ENCODE peak calls at places on chromosome 3, in nine cellular contexts. K, G, I, Q, F, B, Y, N and W are unnamed samples.

GRCh38 chr3:89025185-89025584 is 82.2 kb upstream of the EPHA3 start:
- DNase-seq in K (no peak), G (no peak), I (no peak), Q (no peak), F (no peak), B (no peak), Y (no peak), N (no peak), W (no peak)

GRCh38 chr3:127899769-127900168 is 15.3 kb upstream of the KBTBD12 start:
- DNase-seq in K (no peak), G (no peak), I (no peak), Q (no peak), F (no peak), B (no peak), Y (no peak), N (no peak), W (no peak)

GRCh38 chr3:122247825-122248185 is 64.3 kb downstream of the CASR start:
- DNase-seq in K (no peak), G (no peak), I (no peak), Q (no peak), F (peak), B (no peak), Y (no peak), N (no peak), W (no peak)

GRCh38 chr3:30774062-30774461 is 120.4 kb downstream of the GADL1 start:
- DNase-seq in K (no peak), G (no peak), I (no peak), Q (no peak), F (no peak), B (no peak), Y (no peak), N (no peak), W (no peak)

GRCh38 chr3:184659797-184660301 is 52.0 kb downstream of the MAGEF1 start:
- DNase-seq in K (no peak), G (no peak), I (no peak), Q (no peak), F (peak), B (peak), Y (no peak), N (no peak), W (no peak)

GRCh38 chr3:158313344-158313927 is 203.5 kb downstream of the RSRC1 start:
- DNase-seq in K (peak), G (peak), I (no peak), Q (no peak), F (no peak), B (peak), Y (no peak), N (no peak), W (no peak)

GRCh38 chr3:197749315-197749600 is 425 bp upstream of the FYTTD1 start:
- DNase-seq in K (peak), G (no peak), I (peak), Q (peak), F (no peak), B (no peak), Y (no peak), N (no peak), W (no peak)

GRCh38 chr3:195150194-195151118 is 120.5 kb downstream of the XXYLT1 start:
- DNase-seq in K (peak), G (peak), I (peak), Q (peak), F (peak), B (no peak), Y (no peak), N (no peak), W (no peak)

GRCh38 chr3:66520716-66521115 is 19.9 kb upstream of the LRIG1 start:
- DNase-seq in K (no peak), G (no peak), I (no peak), Q (no peak), F (no peak), B (no peak), Y (no peak), N (no peak), W (no peak)

GRCh38 chr3:62119139-62119538 is 254.2 kb downstream of the FEZF2 start:
- DNase-seq in K (no peak), G (no peak), I (no peak), Q (no peak), F (no peak), B (peak), Y (no peak), N (no peak), W (no peak)

GRCh38 chr3:15527031-15527459 is 5.5 kb upstream of the COLQ start:
- DNase-seq in K (peak), G (no peak), I (no peak), Q (no peak), F (no peak), B (peak), Y (no peak), N (no peak), W (no peak)

GRCh38 chr3:106281231-106281630 is 412.4 kb upstream of the CBLB start:
- DNase-seq in K (no peak), G (no peak), I (no peak), Q (no peak), F (no peak), B (no peak), Y (no peak), N (no peak), W (no peak)

GRCh38 chr3:167733961-167734497 is 663 bp downstream of the PDCD10 start:
- DNase-seq in K (no peak), G (no peak), I (no peak), Q (no peak), F (no peak), B (peak), Y (no peak), N (no peak), W (no peak)

GRCh38 chr3:45665101-45665572 is 24.1 kb upstream of the SACM1L start:
- DNase-seq in K (peak), G (peak), I (peak), Q (peak), F (peak), B (peak), Y (peak), N (no peak), W (no peak)

GRCh38 chr3:53703630-53704362 is 142.4 kb downstream of the CHDH start:
- DNase-seq in K (no peak), G (no peak), I (peak), Q (no peak), F (no peak), B (no peak), Y (no peak), N (no peak), W (peak)
- TF ChIP-seq CTCF in K (no peak), G (no peak), I (no peak), Q (no peak), F (no peak), B (no peak), Y (no peak), N (no peak), W (no peak)

GRCh38 chr3:83034806-83035703 is 1273.6 kb upstream of the GBE1 start:
- DNase-seq in K (no peak), G (no peak), I (no peak), Q (no peak), F (peak), B (no peak), Y (no peak), N (no peak), W (no peak)
- TF ChIP-seq POLR2A in K (no peak), G (no peak), I (no peak), Q (no peak), F (no peak), B (no peak), Y (no peak), N (no peak), W (no peak)

GRCh38 chr3:20039765-20040475 is at the start of gene KAT2B:
- DNase-seq in K (peak), G (peak), I (peak), Q (peak), F (peak), B (peak), Y (no peak), N (peak), W (no peak)
- TF ChIP-seq POLR2AphosphoS5 in K (peak), G (peak), I (no peak), Q (peak), F (peak), B (no peak), Y (no peak), N (no peak), W (peak)

DNA sequence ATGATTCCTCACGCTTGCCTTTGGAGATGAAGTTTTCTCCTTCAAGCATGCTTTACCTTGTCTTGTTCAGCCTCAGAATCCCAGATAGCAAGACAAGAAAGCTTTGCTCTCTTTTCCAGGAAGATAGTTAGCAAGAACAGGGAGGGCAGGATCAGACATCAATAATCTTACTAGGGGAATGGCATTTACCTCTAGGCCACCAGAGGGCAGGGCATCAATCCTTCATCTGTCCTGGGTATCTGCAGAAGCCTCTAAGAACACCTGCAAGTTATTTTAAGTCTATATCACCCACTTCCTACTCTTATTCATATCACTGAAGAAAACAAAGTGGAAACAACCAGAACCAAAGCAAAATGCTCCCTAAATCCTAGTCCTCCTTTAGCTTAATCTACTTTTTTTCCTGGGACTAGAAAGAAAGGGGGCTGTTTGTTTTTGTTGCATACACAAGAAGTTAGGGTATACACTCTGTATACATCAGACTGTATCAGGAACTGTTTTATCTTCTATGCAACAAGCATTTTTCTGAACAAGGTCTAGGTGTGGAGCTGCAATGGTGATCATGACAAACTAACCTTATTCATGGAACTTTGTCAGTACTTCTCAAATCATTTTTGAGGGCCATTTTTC is 862.5 kb downstream of the CADM2 start:
- DNase-seq in K (no peak), G (peak), I (peak), Q (peak), F (no peak), B (peak), Y (no peak), N (no peak), W (no peak)
- TF ChIP-seq CTCF in K (no peak), G (peak), I (no peak), Q (peak), F (no peak), B (peak), Y (peak), N (no peak), W (no peak)

GRCh38 chr3:58350627-58351013 is 17.9 kb downstream of the PXK start:
- DNase-seq in K (no peak), G (no peak), I (no peak), Q (no peak), F (no peak), B (no peak), Y (no peak), N (no peak), W (no peak)
- TF ChIP-seq POLR2A in K (no peak), G (no peak), I (no peak), Q (no peak), F (no peak), B (no peak), Y (no peak), N (no peak), W (no peak)

GRCh38 chr3:190044974-190045373 is 75.7 kb downstream of the P3H2 start:
- DNase-seq in K (no peak), G (no peak), I (no peak), Q (no peak), F (no peak), B (no peak), Y (no peak), N (no peak), W (no peak)
- TF ChIP-seq POLR2AphosphoS5 in K (no peak), G (no peak), I (no peak), Q (no peak), F (no peak), B (no peak), Y (no peak), N (no peak), W (no peak)

GRCh38 chr3:140216249-140216648 is 281.3 kb downstream of the CLSTN2 start:
- DNase-seq in K (peak), G (no peak), I (no peak), Q (no peak), F (no peak), B (no peak), Y (no peak), N (no peak), W (peak)
- TF ChIP-seq CTCF in K (peak), G (peak), I (no peak), Q (peak), F (no peak), B (peak), Y (peak), N (no peak), W (no peak)

GRCh38 chr3:155853214-155854146 is 747 bp downstream of the SLC33A1 start:
- DNase-seq in K (no peak), G (no peak), I (peak), Q (peak), F (no peak), B (peak), Y (no peak), N (peak), W (no peak)

GRCh38 chr3:155859859-155860258 is 5.6 kb upstream of the SLC33A1 start:
- DNase-seq in K (no peak), G (peak), I (no peak), Q (no peak), F (no peak), B (peak), Y (no peak), N (no peak), W (no peak)

DNA sequence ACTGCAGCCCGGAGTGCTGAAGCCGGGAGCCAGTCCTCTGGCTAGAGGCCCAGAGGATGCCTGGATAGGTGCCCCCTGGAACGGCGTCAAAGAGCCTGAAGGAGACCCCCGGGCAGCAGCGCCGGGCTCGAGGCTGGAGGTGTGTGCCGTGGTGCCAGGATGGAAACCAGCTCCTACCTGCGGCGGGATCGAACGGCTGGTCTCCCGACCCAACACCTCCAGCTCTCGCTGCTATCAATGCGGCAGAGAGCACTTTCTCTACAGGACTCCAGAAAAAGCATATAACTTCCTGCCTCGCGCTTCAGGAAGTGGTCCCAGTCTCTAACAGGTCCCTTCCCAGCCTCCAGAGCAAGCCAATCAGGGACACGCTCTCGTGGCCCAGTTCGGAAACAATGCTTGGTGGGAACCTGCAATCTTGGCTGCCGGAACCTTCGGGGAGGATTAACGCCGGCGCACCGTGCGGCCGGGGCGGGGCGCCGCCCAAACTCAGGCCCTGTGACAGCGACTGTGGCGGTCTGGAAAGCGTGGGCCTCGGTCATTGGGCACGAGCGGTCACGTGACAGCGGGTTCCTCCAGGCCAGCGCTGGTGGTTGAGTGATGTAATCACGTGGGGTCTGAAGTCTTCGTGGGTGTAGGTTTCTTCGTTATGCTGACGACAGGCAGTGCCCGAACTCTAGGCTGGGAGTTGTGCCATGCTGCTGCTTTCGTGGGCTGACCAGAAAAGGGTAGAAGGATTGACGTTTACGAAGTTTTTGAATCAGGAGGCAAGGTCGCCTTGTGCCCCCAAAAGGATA is at the start of gene SLC33A1:
- DNase-seq in K (peak), G (peak), I (peak), Q (peak), F (peak), B (peak), Y (peak), N (peak), W (peak)
- TF ChIP-seq POLR2A in K (peak), G (peak), I (peak), Q (peak), F (peak), B (peak), Y (peak), N (peak), W (no peak)

DNA sequence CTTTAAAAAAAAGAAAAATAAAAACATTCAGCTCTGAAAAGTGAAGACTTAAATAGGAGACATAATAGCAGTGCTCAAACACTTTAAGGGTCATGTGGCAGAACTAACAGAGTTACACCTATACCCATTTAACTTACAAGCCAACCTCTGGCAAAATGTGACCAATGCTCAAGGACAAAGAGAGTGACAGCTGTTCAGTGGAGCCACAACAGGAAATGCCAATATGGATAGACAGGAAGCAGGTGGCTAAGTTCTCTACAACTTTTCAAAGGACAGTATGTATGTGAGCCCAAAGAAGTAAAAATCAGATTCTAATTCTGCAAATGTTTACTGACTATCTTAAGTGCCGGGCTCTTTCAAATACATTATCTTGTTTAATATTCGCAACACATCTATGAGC is 3.4 kb downstream of the TMCC1 start:
- DNase-seq in K (no peak), G (peak), I (no peak), Q (no peak), F (no peak), B (peak), Y (peak), N (no peak), W (no peak)
- TF ChIP-seq POLR2AphosphoS5 in K (no peak), G (peak), I (no peak), Q (no peak), F (no peak), B (no peak), Y (no peak), N (no peak), W (no peak)